ENCODE peak calls at places on chromosomes 13 and 19, in six cellular contexts. L is transverse colon, O is endothelial cell of umbilical vein, Y is breast epithelium, R is right lobe of liver, A is stomach. G is an unnamed sample.
A peak's percentile ranks its signal among the peaks of the same experiment; 100 is the strongest.

GRCh38 chr13:46609052-46609451 is 56.1 kb downstream of the LRCH1 start:
- DNase-seq in L (no peak), R (no peak), O (no peak), A (no peak), Y (no peak), G (no peak)

GRCh38 chr13:35888327-35888940 is 242.7 kb downstream of the DCLK1 start:
- DNase-seq in A (no peak), L (no peak), R (no peak), Y (no peak), O (no peak), G (no peak)

GRCh38 chr19:40721936-40722661 is 5.2 kb downstream of the ITPKC start:
- DNase-seq in Y (peak; percentile 45), R (no peak), O (peak; percentile 71), L (no peak), A (no peak), G (peak; percentile 46)

GRCh38 chr19:5789886-5790572 is 934 bp downstream of the DUS3L start:
- DNase-seq in A (no peak), R (no peak), Y (peak; percentile 34), L (no peak), O (no peak), G (no peak)

GRCh38 chr13:42380420-42381164 is 108.6 kb downstream of the AKAP11 start:
- DNase-seq in R (no peak), A (no peak), L (no peak), Y (no peak), O (no peak), G (no peak)

GRCh38 chr13:42054798-42055499 is 6.5 kb downstream of the DGKH start:
- DNase-seq in O (no peak), Y (no peak), L (no peak), A (no peak), R (no peak), G (no peak)

GRCh38 chr13:110023729-110024645 is 237.6 kb upstream of the IRS2 start:
- DNase-seq in Y (no peak), A (peak; percentile 37), O (no peak), L (peak; percentile 10), R (no peak), G (peak; percentile 39)

GRCh38 chr19:51807925-51808324 is 13.0 kb downstream of the FPR3 start:
- DNase-seq in R (no peak), O (no peak), L (no peak), Y (no peak), A (no peak), G (no peak)

GRCh38 chr13:48233886-48234488 is 981 bp downstream of the ITM2B start:
- DNase-seq in R (no peak), O (no peak), A (no peak), Y (no peak), L (no peak), G (no peak)

GRCh38 chr13:75881109-75881775 is 245.1 kb downstream of the LMO7 start:
- DNase-seq in L (no peak), A (no peak), Y (no peak), R (no peak), O (no peak), G (no peak)

GRCh38 chr19:37867831-37868230 is 38.6 kb downstream of the WDR87 start:
- DNase-seq in A (no peak), Y (no peak), O (no peak), R (no peak), L (no peak), G (no peak)

GRCh38 chr19:48090281-48090802 is 20.3 kb downstream of the PLA2G4C start:
- DNase-seq in L (no peak), O (no peak), R (no peak), A (no peak), Y (no peak), G (no peak)

GRCh38 chr19:8576273-8576993 is 809 bp downstream of the MYO1F start:
- DNase-seq in A (no peak), L (peak; percentile 36), O (no peak), R (no peak), Y (no peak), G (no peak)

GRCh38 chr13:43304945-43305344 is 281.6 kb downstream of the DNAJC15 start:
- DNase-seq in A (no peak), L (no peak), Y (no peak), R (no peak), O (no peak), G (no peak)

GRCh38 chr13:75489502-75490263 is 7.7 kb upstream of the TBC1D4 start:
- DNase-seq in R (peak; percentile 52), O (no peak), Y (no peak), L (peak; percentile 27), A (peak; percentile 35), G (no peak)

GRCh38 chr13:40102854-40103253 is 447.4 kb downstream of the COG6 start:
- DNase-seq in A (peak; percentile 52), Y (no peak), O (no peak), R (no peak), L (no peak), G (no peak)

GRCh38 chr13:50627111-50627510 is 216.4 kb downstream of the DLEU7 start:
- DNase-seq in Y (no peak), R (no peak), L (no peak), O (no peak), A (no peak), G (no peak)

GRCh38 chr19:35936738-35937268 is 629 bp downstream of the LRFN3 start:
- DNase-seq in L (no peak), O (no peak), Y (no peak), A (no peak), R (no peak), G (no peak)
- H3K27ac ChIP-seq in L (peak overlapping the region; percentile 78), O (no peak overlapping the region), Y (peak overlapping the region; percentile 89), A (peak overlapping the region; percentile 92), R (no peak overlapping the region), G (peak overlapping the region; percentile 73)

GRCh38 chr19:12783849-12784393 is 7.4 kb upstream of the JUNB start:
- DNase-seq in O (no peak), A (no peak), R (peak; percentile 73), Y (peak; percentile 69), L (peak; percentile 73), G (no peak)

GRCh38 chr19:12786149-12786870 is 5.0 kb upstream of the JUNB start:
- DNase-seq in L (peak; percentile 86), R (peak; percentile 67), Y (peak; percentile 82), A (peak; percentile 95), O (no peak), G (peak; percentile 71)

GRCh38 chr19:12784394-12784870 is 6.9 kb upstream of the JUNB start:
- DNase-seq in O (no peak), R (no peak), A (no peak), Y (no peak), L (no peak), G (no peak)

GRCh38 chr19:12785431-12786011 is 5.8 kb upstream of the JUNB start:
- DNase-seq in Y (no peak), O (no peak), R (no peak), L (peak; percentile 41), A (no peak), G (no peak)

DNA sequence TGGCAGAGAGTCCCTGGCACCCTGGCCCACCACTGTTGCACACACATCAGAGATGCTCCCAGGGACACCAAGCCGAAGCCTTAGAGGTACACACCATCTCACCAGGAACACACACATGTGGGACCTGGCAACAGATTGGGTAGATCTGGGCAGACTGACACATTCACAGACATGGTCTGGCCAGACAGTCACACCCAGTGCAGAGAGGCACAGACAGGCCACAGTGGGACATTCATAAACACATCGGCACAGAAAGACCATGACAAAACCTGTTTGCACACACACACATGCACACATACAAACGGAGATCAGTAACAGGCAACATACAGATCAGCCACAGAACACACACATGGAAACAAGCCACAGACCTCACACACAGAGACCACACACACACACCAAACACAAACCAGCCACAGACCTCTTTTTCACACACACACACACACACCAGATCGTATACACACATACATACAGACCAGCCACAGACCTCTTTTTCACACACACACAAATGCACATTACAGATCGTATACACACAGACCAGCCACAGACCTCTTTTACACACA is 6.3 kb upstream of the JUNB start:
- DNase-seq in Y (no peak), R (no peak), O (no peak), L (no peak), A (no peak), G (no peak)
- TF ChIP-seq POLR2A in Y (no peak), R (no peak), O (no peak), L (no peak), A (no peak), G (no peak)

DNA sequence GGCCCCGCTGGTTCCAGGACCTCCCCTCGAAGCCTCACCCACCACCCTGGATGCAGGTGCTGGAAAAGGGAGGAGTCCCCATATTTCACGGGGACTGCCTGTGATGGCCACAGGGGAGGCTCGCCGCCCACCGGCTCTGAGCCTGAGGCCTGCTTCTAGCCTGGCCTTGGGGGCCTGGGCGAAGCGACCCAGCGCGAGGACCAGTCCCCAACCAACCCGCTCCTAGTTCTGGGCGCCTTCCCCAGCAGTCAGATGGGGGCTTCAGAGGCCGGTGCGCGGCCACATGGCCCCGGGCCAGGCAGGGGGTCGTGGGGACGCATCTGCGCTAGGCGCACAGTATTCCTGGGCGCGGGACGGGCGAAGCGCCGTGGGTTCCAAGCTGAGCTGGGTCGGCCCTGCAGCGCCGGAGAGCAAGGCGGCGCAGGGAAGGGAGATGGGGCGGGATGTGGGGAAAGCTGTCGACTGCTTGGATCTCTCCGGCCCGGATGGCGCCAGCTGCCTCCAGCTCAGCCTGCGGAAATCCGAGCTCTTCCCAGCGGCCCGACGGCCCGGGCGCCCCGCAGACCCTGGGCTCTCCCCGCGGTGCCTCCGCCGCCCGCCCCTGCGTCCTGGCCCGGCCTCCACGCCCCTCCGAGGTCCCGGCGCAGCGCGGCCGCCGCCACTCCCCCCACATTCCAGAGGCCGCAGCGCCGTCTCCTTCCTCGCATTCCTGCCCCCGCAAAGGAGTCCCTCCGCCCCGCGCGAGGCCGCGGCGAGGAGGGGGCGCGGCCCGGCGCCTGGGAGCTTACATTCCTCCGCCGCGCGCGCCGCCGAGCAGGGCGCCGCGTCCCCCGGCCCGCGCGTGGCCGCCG is at the start of gene WTIP:
- DNase-seq in A (peak; percentile 67), L (peak; percentile 41), O (peak; percentile 82), R (peak; percentile 57), Y (peak; percentile 52), G (peak; percentile 18)
- H3K27ac ChIP-seq in A (peak within 1 kb of the TSS; percentile 82), L (peak within 1 kb of the TSS; percentile 75), O (peak within 1 kb of the TSS; percentile 65), R (peak within 1 kb of the TSS; percentile 36), Y (peak within 1 kb of the TSS; percentile 91), G (peak within 1 kb of the TSS; percentile 50)

GRCh38 chr19:3056454-3057016 is 5.8 kb downstream of the TLE5 start:
- DNase-seq in A (no peak), L (no peak), Y (no peak), R (no peak), O (no peak), G (no peak)
- TF ChIP-seq POLR2A in A (no peak), L (no peak), Y (no peak), R (no peak), O (no peak), G (no peak)

GRCh38 chr19:35908977-35909683 is 1.0 kb upstream of the TYROBP start:
- DNase-seq in O (no peak), Y (peak; percentile 40), R (peak; percentile 75), A (peak; percentile 55), L (peak; percentile 68), G (peak; percentile 50)
- H3K27ac ChIP-seq in O (no peak overlapping the region), Y (peak overlapping the region; percentile 55), R (no peak overlapping the region), A (peak overlapping the region; percentile 42), L (peak overlapping the region; percentile 67), G (peak overlapping the region; percentile 14)

GRCh38 chr19:45927565-45928261 is 13.1 kb upstream of the NANOS2 start:
- DNase-seq in L (peak; percentile 93), A (peak; percentile 93), O (peak; percentile 91), R (peak; percentile 90), Y (peak; percentile 86), G (peak; percentile 85)
- TF ChIP-seq POLR2A in L (no peak), A (no peak), O (peak; percentile 47), R (no peak), Y (no peak), G (no peak)

G was measured in gastrocnemius medialis.